ENCODE peak calls at places on chromosomes 13 and 19, in seven cellular contexts. T is gastrocnemius medialis, Z is A673, N is cardiac fibroblast, C is A549, I is colonic mucosa, B is uterus. K is an unnamed sample.

GRCh38 chr19:12137541-12137940 is 2.6 kb downstream of the ZNF20 start:
- DNase-seq in B (no peak), I (no peak), T (no peak), N (no peak), Z (peak), C (no peak), K (no peak)

GRCh38 chr13:33543631-33544030 is 258.1 kb upstream of the STARD13 start:
- DNase-seq in Z (peak), I (no peak), N (peak), C (no peak), T (no peak), B (no peak), K (no peak)

GRCh38 chr13:113211774-113212173 is 2.4 kb downstream of the CUL4A start:
- DNase-seq in T (no peak), I (no peak), B (no peak), Z (peak), C (peak), N (no peak), K (no peak)

GRCh38 chr19:6219592-6220290 is 60.0 kb downstream of the MLLT1 start:
- DNase-seq in C (no peak), I (no peak), N (peak), B (no peak), T (no peak), Z (no peak), K (no peak)

GRCh38 chr13:31629085-31629785 is 110.1 kb upstream of the RXFP2 start:
- DNase-seq in I (no peak), N (peak), Z (no peak), B (no peak), C (no peak), T (no peak), K (peak)

GRCh38 chr13:44148159-44148929 is 225.3 kb upstream of the SERP2 start:
- DNase-seq in N (no peak), C (no peak), Z (no peak), B (no peak), T (no peak), I (no peak), K (no peak)

GRCh38 chr13:104426435-104426834 is 1360.2 kb upstream of the SLC10A2 start:
- DNase-seq in B (no peak), C (no peak), N (no peak), Z (no peak), I (no peak), T (no peak), K (no peak)

GRCh38 chr13:50241479-50241878 is 226.2 kb downstream of the KCNRG start:
- DNase-seq in Z (no peak), B (no peak), C (no peak), I (no peak), N (no peak), T (no peak), K (no peak)

GRCh38 chr13:81917829-81918228 is 1576.9 kb upstream of the SPRY2 start:
- DNase-seq in N (no peak), Z (no peak), C (no peak), B (no peak), T (no peak), I (no peak), K (no peak)

GRCh38 chr13:49419292-49419691 is 24.6 kb downstream of the CAB39L start:
- DNase-seq in N (peak), C (no peak), Z (no peak), T (no peak), I (no peak), B (no peak), K (peak)

GRCh38 chr13:101576977-101577376 is 124.5 kb downstream of the ITGBL1 start:
- DNase-seq in B (no peak), T (no peak), Z (no peak), I (no peak), N (no peak), C (no peak), K (no peak)

GRCh38 chr13:24178847-24179845 is 18.6 kb downstream of the SPATA13 start:
- DNase-seq in B (no peak), I (no peak), T (no peak), C (no peak), Z (no peak), N (no peak), K (peak)

DNA sequence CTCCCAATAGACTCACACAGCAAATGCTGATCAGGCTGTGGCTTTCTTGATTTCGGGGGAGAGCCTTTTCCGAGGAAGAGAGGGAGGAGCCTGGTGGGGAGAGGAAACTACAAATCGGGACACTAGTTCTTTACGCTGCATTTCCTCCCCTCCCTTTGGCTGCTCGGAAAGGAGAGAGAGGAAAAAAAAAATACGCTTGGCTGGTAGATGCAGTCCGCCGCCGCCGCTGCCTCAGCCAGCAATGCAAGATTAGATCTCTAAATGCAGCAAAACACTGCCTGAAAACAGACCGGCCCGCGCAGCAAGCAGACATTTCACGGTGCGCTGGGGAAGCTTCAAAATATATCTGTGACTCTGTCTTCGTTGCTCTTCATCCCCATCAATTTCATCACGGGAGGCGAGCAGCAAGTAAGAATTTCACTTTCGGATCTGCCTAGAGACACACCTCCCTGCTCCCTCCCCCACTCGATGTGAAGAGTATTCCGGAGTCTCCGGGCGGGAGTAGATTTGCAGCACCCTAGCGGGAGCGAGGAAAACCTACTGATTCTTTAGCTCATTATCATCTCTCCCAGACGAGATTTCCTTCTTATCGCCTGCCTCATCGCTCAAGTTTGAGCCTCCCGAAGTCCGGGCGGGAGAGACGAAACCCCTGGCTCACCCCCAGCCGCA is at the start of gene PCDH17:
- DNase-seq in C (no peak), I (no peak), T (no peak), B (peak), N (peak), Z (peak), K (peak)
- H3K4me3 ChIP-seq in C (peak), I (peak), T (peak), B (peak), N (peak), Z (peak), K (peak)

DNA sequence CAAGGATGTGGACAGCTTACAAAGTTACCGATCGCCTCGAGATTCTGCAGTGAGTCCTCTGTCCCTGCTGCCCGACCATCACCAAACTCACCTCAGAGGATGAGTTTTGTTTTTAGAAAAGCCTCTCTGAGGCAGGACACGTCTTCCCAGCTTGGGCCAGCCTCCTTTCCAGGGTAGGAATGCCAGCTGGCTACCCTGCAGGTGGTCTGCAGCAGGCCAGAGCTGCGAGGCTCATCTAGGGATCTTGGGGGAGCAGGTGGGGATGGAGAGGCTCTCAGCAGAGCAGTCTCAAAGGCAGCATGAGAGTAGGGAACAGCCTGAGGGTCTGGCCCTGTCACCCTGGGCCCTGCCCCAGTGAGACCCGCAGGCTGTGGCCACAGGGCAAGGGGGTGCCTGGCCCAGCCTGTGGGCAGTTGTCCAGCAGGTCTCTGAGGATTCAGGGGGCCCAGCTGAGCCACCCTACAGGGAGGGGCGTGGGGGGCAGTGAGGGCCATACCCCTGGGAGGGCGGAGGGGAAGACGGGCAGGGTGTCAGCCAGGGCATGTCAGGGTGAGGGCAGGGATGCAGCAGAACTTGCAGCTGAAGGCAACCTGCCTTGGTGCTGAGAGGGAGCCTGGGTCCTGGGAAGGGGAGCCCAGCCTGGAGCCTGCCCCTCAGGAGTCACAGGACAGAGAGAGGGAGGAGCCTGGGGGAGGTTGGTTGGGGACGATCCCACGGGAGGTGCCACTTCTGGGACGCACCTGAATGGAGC is 57.3 kb upstream of the TPM4 start:
- DNase-seq in N (no peak), Z (no peak), B (no peak), I (no peak), T (no peak), C (no peak), K (no peak)
- TF ChIP-seq CTCF in N (no peak), Z (no peak), B (no peak), I (no peak), T (no peak), C (no peak), K (no peak)

GRCh38 chr13:73496711-73497110 is 437.9 kb downstream of the KLF5 start:
- DNase-seq in B (no peak), C (no peak), N (no peak), T (no peak), I (no peak), Z (no peak), K (no peak)

GRCh38 chr13:73497430-73497829 is 438.6 kb downstream of the KLF5 start:
- DNase-seq in Z (no peak), I (no peak), B (no peak), C (no peak), T (no peak), N (no peak), K (no peak)

GRCh38 chr13:73492811-73493210 is 434.0 kb downstream of the KLF5 start:
- DNase-seq in B (no peak), Z (no peak), T (no peak), I (no peak), N (no peak), C (no peak), K (no peak)
- H3K4me3 ChIP-seq in B (no peak), Z (no peak), T (no peak), I (no peak), N (no peak), C (no peak), K (no peak)

DNA sequence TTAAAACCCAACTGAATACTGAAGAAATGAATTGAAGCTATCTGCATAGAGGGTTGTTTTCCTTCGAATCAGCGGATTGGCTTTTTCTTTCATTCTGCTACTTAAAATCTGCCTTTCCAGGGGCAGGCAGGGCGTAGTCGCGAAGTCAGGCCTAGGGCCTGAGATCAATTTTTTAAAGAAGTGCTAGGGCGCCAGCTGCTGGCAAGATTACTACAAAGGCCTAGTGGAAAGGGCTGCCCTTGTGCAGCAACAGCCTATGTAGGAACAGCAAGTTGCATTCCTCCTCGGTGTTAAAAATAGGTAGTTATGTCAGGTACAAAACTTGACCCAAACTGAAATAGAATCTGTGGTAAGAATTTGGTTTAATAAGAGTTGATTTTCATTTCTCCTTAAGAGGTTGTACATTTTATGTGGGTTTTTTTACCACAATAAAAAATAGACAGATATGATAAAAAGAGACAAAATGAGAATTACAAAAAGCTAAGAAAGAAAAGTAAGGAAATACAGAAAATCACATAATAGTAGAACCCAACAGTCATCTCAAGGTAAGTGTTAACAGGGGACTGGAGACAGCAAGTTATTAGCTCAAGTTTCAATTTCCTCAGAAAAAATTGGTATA is 9.5 kb upstream of the URAD start:
- DNase-seq in B (no peak), C (peak), N (peak), T (no peak), Z (peak), I (peak), K (peak)
- TF ChIP-seq CTCF in B (no peak), C (peak), N (peak), T (no peak), Z (peak), I (peak), K (peak)

GRCh38 chr19:17951151-17952040 is 15.5 kb upstream of the KCNN1 start:
- DNase-seq in I (no peak), T (no peak), N (no peak), Z (no peak), C (no peak), B (no peak), K (no peak)
- H3K4me3 ChIP-seq in I (no peak), T (no peak), N (no peak), Z (peak), C (peak), B (no peak), K (no peak)

K was measured in foreskin fibroblast.